ENCODE peak calls at places on chromosomes 5 and 9, in seven cellular contexts. S, B, M, L, U, T and G are unnamed samples. For H3K4me1, the result is how much of the 10 kb centered on the place peaks cover.

GRCh38 chr5:54361683-54362411 is 51.5 kb upstream of the ARL15 start:
- DNase-seq in S (no peak), B (no peak), M (no peak), L (no peak), U (no peak), T (no peak), G (peak)

GRCh38 chr5:172640822-172641358 is at the start of gene NEURL1B:
- DNase-seq in S (peak), B (peak), M (peak), L (peak), U (peak), T (peak), G (peak)

GRCh38 chr9:108967916-108968315 is 33.7 kb downstream of the ABITRAM start:
- DNase-seq in S (no peak), B (no peak), M (no peak), L (no peak), U (no peak), T (no peak), G (peak)

GRCh38 chr5:161064297-161064696 is 212.3 kb upstream of the ATP10B start:
- DNase-seq in S (no peak), B (no peak), M (no peak), L (no peak), U (no peak), T (no peak), G (no peak)

GRCh38 chr5:169785731-169786130 is 148.7 kb downstream of the DOCK2 start:
- DNase-seq in S (no peak), B (no peak), M (no peak), L (no peak), U (no peak), T (no peak), G (no peak)

GRCh38 chr5:98804066-98804465 is 30.6 kb downstream of the RGMB start:
- DNase-seq in S (no peak), B (no peak), M (no peak), L (no peak), U (no peak), T (no peak), G (no peak)

GRCh38 chr5:128844354-128844923 is 120.8 kb upstream of the SLC27A6 start:
- DNase-seq in S (no peak), B (peak), M (no peak), L (no peak), U (no peak), T (no peak), G (no peak)

GRCh38 chr5:21152611-21153010 is 1164.6 kb upstream of the CDH18 start:
- DNase-seq in S (no peak), B (no peak), M (no peak), L (no peak), U (no peak), T (no peak), G (no peak)

GRCh38 chr9:131739192-131739961 is 499 bp downstream of the RAPGEF1 start:
- DNase-seq in S (peak), B (peak), M (peak), L (peak), U (peak), T (peak), G (peak)

GRCh38 chr5:134005415-134006118 is 792 bp upstream of the VDAC1 start:
- DNase-seq in S (peak), B (no peak), M (peak), L (peak), U (no peak), T (peak), G (peak)

GRCh38 chr9:129176786-129177442 is 1.1 kb downstream of the IER5L start:
- DNase-seq in S (peak), B (no peak), M (peak), L (peak), U (peak), T (peak), G (peak)

GRCh38 chr9:129177443-129177790 is 644 bp downstream of the IER5L start:
- DNase-seq in S (no peak), B (no peak), M (no peak), L (no peak), U (peak), T (no peak), G (no peak)

GRCh38 chr9:129178983-129179382 is 922 bp upstream of the IER5L start:
- DNase-seq in S (no peak), B (peak), M (no peak), L (no peak), U (no peak), T (no peak), G (no peak)

GRCh38 chr9:129177791-129178578 is at the start of gene IER5L:
- DNase-seq in S (peak), B (peak), M (peak), L (peak), U (peak), T (peak), G (peak)

GRCh38 chr9:129178579-129178909 is 483 bp upstream of the IER5L start:
- DNase-seq in S (no peak), B (no peak), M (no peak), L (no peak), U (no peak), T (no peak), G (no peak)
- H3K27ac ChIP-seq in S (no peak), B (peak), M (no peak), L (no peak), U (no peak), T (no peak), G (no peak)

DNA sequence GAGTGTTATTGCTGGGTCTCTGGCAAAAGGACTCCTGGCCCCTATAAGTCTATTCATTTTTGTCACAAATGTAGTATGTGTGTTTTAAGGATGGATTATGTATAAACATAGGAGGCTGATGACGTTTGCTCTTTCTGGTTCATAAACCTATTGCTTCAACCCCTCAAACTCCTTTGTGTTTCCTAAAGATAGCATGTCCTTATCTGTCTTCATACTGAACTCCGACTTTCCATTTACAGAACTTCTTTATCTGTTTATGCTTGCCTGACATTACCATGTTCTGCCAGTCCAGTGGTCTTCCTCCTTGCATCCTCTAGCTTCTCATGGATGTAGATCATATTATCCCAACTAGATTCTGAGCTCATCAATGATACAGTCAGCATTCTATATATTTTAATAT is 46.1 kb downstream of the ARHGEF28 start:
- DNase-seq in S (no peak), B (no peak), M (no peak), L (no peak), U (no peak), T (no peak), G (no peak)
- H3K4me1 ChIP-seq in S (under half), B (under half), M (under half), L (under half), U (under half), T (under half), G (under half)

GRCh38 chr5:154315756-154316155 is 125.2 kb downstream of the GALNT10 start:
- DNase-seq in S (no peak), B (no peak), M (no peak), L (no peak), U (no peak), T (no peak), G (no peak)
- H3K27ac ChIP-seq in S (no peak), B (no peak), M (no peak), L (no peak), U (no peak), T (no peak), G (no peak)

GRCh38 chr9:136629879-136630661 is 32.6 kb upstream of the EGFL7 start:
- DNase-seq in S (no peak), B (peak), M (no peak), L (peak), U (peak), T (peak), G (no peak)
- H3K4me1 ChIP-seq in S (under half), B (under half), M (under half), L (under half), U (half or more), T (half or more), G (under half)

GRCh38 chr9:25681270-25681669 is 3.0 kb upstream of the TUSC1 start:
- DNase-seq in S (no peak), B (no peak), M (no peak), L (no peak), U (no peak), T (no peak), G (no peak)

GRCh38 chr9:25678147-25678666 is at the start of gene TUSC1:
- DNase-seq in S (peak), B (peak), M (peak), L (peak), U (no peak), T (peak), G (peak)

GRCh38 chr9:25678846-25679360 is 659 bp upstream of the TUSC1 start:
- DNase-seq in S (no peak), B (no peak), M (no peak), L (no peak), U (no peak), T (no peak), G (no peak)

DNA sequence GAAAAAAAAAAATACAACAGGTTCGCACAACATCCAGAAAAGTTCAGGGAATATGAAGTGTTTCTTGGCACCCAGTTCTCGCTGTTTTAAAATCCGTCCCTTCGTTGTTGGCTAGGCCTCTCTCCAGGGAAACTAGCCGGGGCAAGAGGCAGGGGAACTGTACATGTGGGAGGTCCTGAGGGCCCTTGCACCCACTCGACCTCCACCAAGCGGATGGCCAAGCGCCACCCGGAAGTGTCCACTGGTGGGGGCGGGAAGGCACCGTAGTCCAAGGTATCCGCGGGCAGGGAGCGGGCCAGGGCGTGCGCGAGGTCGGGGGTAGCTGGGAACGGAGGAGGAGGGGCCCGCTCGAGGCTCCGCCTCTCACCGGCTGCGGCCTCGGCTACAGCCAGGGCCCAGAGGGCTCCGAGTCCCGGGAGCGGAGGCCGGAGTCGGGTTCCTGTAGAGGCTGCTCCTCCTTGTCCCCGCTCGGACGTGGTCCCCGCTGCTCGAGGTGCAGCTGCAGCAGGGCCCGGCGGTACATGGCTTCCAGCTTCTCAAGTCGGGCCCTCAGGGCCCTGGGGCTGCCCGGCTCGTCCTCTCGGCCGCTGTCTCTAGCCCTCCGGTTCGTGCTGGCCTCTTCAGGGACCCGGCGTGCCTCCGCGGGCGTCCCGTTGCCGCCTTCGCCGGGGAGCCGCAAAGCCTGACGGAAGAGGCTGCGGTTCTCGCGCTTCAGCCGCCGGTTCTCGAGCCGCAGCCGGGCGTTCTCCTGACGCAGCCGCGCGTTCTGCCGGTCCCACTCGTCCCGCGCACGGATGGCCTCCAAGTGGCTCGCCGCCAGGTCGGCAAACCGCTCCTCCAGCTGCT is 720 bp downstream of the TUSC1 start:
- DNase-seq in S (peak), B (peak), M (peak), L (peak), U (no peak), T (peak), G (peak)
- H3K27ac ChIP-seq in S (peak), B (peak), M (peak), L (peak), U (no peak), T (peak), G (peak)

GRCh38 chr9:93143830-93144530 is 9.9 kb upstream of the NINJ1 start:
- DNase-seq in S (peak), B (no peak), M (peak), L (no peak), U (peak), T (peak), G (no peak)
- H3K4me1 ChIP-seq in S (under half), B (under half), M (under half), L (under half), U (under half), T (under half), G (under half)

DNA sequence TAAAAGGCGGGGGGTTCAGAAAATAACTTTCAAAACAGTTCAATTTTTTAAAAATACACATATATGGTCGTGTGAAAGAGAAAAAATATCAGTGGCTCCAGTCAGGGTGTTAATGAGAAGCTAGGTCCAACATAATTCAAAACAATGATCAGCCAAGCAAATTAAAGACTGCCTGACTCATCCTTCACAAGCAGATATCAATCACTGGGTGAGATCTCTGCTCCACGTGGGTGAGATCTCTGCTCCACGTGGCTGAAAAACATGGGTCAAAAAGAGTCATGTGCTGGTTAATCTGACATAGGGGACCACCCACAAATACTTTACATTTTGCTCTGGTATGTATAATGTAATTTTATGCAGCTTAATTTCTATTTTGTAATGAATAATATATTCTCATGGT is 93.2 kb upstream of the S1PR3 start:
- DNase-seq in S (no peak), B (no peak), M (no peak), L (no peak), U (no peak), T (no peak), G (no peak)
- H3K27ac ChIP-seq in S (no peak), B (no peak), M (no peak), L (no peak), U (no peak), T (no peak), G (no peak)

DNA sequence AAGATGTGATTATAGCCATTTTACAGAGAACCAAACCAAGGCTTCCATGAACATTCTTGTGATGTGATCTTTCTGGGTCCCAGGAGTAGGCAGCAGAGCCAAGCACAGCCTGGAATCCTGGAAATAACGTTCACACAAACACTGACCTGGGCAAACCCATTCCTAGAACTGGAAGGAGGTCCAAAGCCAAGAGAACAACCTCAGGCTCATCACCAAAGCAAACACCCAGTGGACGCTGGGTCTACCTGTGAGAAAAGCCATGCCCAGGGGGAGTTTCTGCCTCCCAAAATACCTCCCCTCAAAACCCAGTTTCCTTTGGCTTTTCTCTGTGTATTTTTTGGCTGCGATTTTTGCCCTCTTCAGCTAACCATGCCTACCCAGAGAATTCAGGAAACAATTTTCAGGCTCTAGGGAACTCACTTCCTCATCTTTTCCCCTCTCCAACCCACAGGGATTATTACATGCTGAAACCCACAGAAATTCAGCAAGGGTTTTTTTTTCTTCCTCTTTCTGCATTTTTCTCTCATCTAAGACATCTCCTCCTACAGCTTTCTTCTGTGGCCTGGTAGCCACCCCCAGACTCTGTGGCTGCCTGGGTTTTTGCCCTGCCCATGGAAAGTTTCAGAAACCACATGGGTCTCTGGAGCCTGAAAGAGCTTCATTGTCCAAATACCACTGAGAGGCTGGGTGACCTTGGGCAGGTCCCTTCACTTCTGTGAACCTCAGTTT is 75.0 kb downstream of the TNC start:
- DNase-seq in S (no peak), B (no peak), M (no peak), L (no peak), U (no peak), T (no peak), G (no peak)
- H3K4me1 ChIP-seq in S (under half), B (under half), M (under half), L (under half), U (under half), T (under half), G (under half)

DNA sequence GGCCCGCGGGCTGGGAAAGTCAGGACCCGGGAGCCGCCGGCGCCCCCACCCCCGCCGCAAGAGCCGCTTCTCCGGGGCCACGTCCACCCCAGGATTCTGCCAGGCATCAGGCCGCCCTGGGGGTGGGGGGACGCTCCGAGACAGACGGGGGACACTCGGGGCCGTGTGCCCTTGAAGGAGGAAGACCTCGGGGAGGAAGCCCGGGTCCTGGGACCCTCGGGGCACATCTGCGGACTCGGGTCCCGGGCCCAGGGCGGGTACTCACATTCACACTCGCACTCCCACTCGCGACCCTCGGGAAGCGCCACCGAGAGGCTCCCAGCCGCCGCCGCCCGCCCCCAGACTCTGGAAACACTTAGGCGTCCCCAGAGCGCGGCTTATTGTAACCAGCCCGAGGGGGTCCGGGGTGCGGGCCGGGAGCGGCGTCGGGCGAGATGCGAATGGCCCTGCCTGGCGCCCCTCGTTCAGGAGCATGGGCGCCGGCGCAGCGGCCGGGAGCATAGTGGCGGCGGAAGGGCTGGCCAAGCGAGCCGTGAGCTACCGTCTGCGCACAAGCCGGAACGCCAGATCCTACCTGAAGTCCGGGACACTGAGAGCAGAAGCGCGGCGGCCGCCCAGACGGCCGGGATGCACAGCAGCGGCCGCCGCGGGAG is 609 bp downstream of the ROR2 start:
- DNase-seq in S (no peak), B (peak), M (no peak), L (no peak), U (no peak), T (no peak), G (no peak)
- H3K27ac ChIP-seq in S (no peak), B (no peak), M (no peak), L (peak), U (no peak), T (peak), G (no peak)